ENCODE peak calls at places on chromosomes 13 and 19, in nine cellular contexts. W, Y, H, K, Z, L, O, B and A are unnamed samples. For H3K4me1, the result is how much of the 10 kb centered on the place peaks cover.

GRCh38 chr13:102784501-102784900 is 10.9 kb upstream of the TEX30 start:
- DNase-seq in H (no peak), K (no peak), B (no peak), W (no peak), L (no peak), Y (no peak), Z (no peak), O (no peak), A (no peak)

GRCh38 chr13:42333613-42334328 is 61.8 kb downstream of the AKAP11 start:
- DNase-seq in Z (peak), L (no peak), Y (no peak), O (no peak), B (no peak), H (no peak), W (peak), K (peak), A (no peak)

GRCh38 chr19:45590300-45591003 is 5.8 kb upstream of the OPA3 start:
- DNase-seq in K (no peak), B (no peak), L (no peak), Y (no peak), O (no peak), Z (no peak), H (no peak), W (no peak), A (no peak)

GRCh38 chr13:70108276-70108845 is at the start of gene KLHL1:
- DNase-seq in O (no peak), K (no peak), H (no peak), B (no peak), L (no peak), Z (peak), W (no peak), Y (no peak), A (no peak)

GRCh38 chr13:111908981-111909380 is 158.0 kb upstream of the SOX1 start:
- DNase-seq in H (no peak), K (no peak), Z (no peak), B (no peak), Y (peak), O (no peak), L (no peak), W (no peak), A (peak)

GRCh38 chr19:50569938-50570540 is 1.8 kb upstream of the LRRC4B start:
- DNase-seq in H (no peak), L (no peak), Z (no peak), B (no peak), W (no peak), Y (no peak), K (no peak), O (no peak), A (no peak)

GRCh38 chr13:25686831-25687495 is 315.2 kb downstream of the ATP8A2 start:
- DNase-seq in B (no peak), Y (no peak), O (no peak), K (no peak), W (no peak), L (no peak), H (no peak), Z (no peak), A (no peak)

GRCh38 chr19:2428027-2428690 is 773 bp upstream of the TIMM13 start:
- DNase-seq in O (no peak), H (peak), Y (no peak), W (no peak), L (no peak), Z (peak), B (peak), K (peak), A (peak)

GRCh38 chr13:35471466-35472307 is 4.8 kb downstream of the MAB21L1 start:
- DNase-seq in W (peak), Y (no peak), L (no peak), Z (peak), O (no peak), H (no peak), B (peak), K (peak), A (no peak)

GRCh38 chr13:93169980-93170379 is 56.6 kb upstream of the GPC6 start:
- DNase-seq in L (no peak), O (no peak), W (peak), Y (no peak), H (no peak), B (no peak), K (peak), Z (no peak), A (no peak)

GRCh38 chr13:79018166-79018565 is 359.2 kb upstream of the OBI1 start:
- DNase-seq in W (no peak), O (no peak), H (no peak), Y (no peak), K (no peak), Z (no peak), L (no peak), B (no peak), A (no peak)

GRCh38 chr19:1395194-1396018 is 5.9 kb downstream of the GAMT start:
- DNase-seq in K (no peak), H (no peak), Y (peak), L (no peak), O (no peak), Z (no peak), W (no peak), B (peak), A (no peak)

GRCh38 chr13:112828082-112828699 is 138.4 kb downstream of the ATP11A start:
- DNase-seq in K (no peak), Y (no peak), L (no peak), H (no peak), O (no peak), B (no peak), W (no peak), Z (peak), A (no peak)

GRCh38 chr19:31270897-31271568 is 78.2 kb downstream of the TSHZ3 start:
- DNase-seq in W (no peak), O (no peak), K (peak), Y (no peak), Z (no peak), H (peak), B (no peak), L (no peak), A (peak)

GRCh38 chr13:102452831-102453230 is 51.0 kb upstream of the FGF14 start:
- DNase-seq in Z (no peak), H (no peak), O (no peak), Y (no peak), W (no peak), B (no peak), L (no peak), K (no peak), A (no peak)

GRCh38 chr19:41746593-41747227 is 8.6 kb upstream of the CEACAM6 start:
- DNase-seq in Z (peak), W (peak), B (no peak), O (no peak), H (no peak), Y (no peak), L (no peak), K (peak), A (no peak)

GRCh38 chr19:23971598-23971997 is 56.9 kb downstream of the ZNF726 start:
- DNase-seq in O (no peak), H (no peak), K (no peak), Z (no peak), Y (no peak), L (no peak), B (no peak), W (no peak), A (no peak)

GRCh38 chr19:14061081-14061749 is 661 bp downstream of the PALM3 start:
- DNase-seq in K (peak), H (no peak), Y (no peak), W (peak), L (no peak), O (no peak), Z (no peak), B (no peak), A (no peak)

GRCh38 chr19:10695401-10696398 is 5.5 kb upstream of the QTRT1 start:
- DNase-seq in B (peak), L (peak), H (peak), O (peak), W (peak), K (peak), Y (peak), Z (peak), A (peak)

GRCh38 chr13:56869671-56870070 is 271.0 kb upstream of the PRR20A start:
- DNase-seq in L (no peak), W (no peak), O (no peak), Z (no peak), Y (no peak), K (no peak), B (no peak), H (no peak), A (no peak)

GRCh38 chr19:33125929-33126388 is 6.0 kb upstream of the WDR88 start:
- DNase-seq in Z (peak), H (peak), W (peak), K (peak), Y (no peak), L (peak), O (no peak), B (peak), A (peak)

DNA sequence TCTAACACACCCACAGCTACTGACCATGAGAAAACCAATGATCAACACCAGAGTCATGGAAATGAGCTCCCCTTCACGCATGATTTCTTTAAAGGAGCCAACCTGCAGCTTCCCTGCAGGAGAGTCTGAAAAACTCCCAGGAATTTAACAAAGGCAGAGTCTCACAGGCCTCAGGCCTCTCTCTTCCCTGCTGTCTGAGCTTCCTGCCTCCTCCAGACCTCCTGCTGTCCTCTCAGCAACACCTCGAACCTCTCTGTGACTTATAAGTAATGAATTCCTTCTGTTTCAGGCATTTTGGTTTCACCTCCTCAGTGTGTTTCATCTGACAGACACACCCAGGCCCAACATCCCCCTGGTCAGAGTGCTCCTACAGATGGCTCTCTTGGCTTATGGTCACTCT is 1044.4 kb downstream of the UQCRFS1 start:
- DNase-seq in Z (peak), B (no peak), L (no peak), K (no peak), W (no peak), H (no peak), Y (no peak), O (no peak), A (no peak)
- H3K27ac ChIP-seq in Z (peak), B (no peak), L (no peak), K (peak), W (no peak), H (no peak), Y (no peak), O (no peak), A (no peak)

DNA sequence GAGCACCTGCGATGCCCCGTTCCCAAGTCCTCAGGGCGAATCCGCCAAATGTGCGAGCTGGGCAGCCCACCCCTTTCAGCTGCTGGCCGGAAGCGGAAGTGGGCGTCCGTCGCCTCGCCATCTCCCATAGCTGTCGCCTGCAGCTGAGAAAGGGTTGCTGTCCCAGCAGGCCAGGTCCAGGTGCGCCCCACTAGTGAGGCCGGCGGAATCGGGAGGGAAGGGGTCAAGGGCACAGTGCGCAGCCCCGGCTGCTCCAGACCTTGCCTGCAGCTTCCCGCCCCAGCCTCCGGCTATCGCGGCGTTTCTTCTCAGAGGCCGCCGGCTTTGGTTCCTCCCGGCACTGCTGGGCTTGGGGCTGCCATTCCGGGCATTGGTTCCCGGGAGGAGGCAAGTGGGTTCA is at the start of gene ZNF177:
- DNase-seq in H (no peak), Z (peak), L (no peak), B (no peak), K (peak), O (no peak), W (no peak), Y (no peak), A (no peak)
- H3K4me3 ChIP-seq in H (no peak), Z (peak), L (no peak), B (peak), K (no peak), O (no peak), W (no peak), Y (no peak), A (no peak)

DNA sequence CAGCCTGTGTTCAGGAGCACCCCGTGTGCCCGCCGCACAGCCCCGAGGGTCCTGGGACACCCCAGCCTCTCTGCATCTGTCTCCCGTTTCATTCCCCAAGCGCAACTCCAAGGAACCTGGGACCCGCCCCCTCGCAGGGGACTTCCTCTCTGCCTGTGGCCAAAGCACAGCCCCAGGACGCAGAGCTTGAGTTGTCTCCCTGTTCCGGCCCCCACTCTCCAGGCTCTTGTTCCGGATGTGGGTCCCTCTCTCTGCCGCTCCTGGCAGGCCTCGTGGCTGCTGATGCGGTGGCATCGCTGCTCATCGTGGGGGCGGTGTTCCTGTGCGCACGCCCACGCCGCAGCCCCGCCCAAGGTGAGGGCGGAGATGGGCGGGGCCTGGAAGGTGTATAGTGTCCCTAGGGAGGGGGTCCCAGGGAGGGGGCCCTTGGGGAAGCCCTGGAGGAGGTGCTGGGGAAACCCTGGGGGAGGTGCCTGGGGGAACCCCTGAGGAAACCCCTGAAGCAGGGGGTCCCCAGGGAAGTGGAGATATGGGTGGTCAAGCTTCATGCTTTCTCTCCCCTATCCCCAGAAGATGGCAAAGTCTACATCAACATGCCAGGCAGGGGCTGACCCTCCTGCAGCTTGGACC is 1.3 kb downstream of the HCST start:
- DNase-seq in O (peak), Z (peak), L (peak), K (peak), B (peak), Y (peak), W (peak), H (peak), A (peak)
- H3K4me1 ChIP-seq in O (under half), Z (under half), L (under half), K (under half), B (under half), Y (under half), W (under half), H (under half), A (under half)

GRCh38 chr19:48858984-48859710 is 9.3 kb downstream of the PLEKHA4 start:
- DNase-seq in L (no peak), B (peak), K (no peak), W (no peak), Z (peak), O (peak), Y (peak), H (no peak), A (no peak)
- H3K27ac ChIP-seq in L (no peak), B (no peak), K (no peak), W (no peak), Z (peak), O (peak), Y (no peak), H (no peak), A (no peak)

DNA sequence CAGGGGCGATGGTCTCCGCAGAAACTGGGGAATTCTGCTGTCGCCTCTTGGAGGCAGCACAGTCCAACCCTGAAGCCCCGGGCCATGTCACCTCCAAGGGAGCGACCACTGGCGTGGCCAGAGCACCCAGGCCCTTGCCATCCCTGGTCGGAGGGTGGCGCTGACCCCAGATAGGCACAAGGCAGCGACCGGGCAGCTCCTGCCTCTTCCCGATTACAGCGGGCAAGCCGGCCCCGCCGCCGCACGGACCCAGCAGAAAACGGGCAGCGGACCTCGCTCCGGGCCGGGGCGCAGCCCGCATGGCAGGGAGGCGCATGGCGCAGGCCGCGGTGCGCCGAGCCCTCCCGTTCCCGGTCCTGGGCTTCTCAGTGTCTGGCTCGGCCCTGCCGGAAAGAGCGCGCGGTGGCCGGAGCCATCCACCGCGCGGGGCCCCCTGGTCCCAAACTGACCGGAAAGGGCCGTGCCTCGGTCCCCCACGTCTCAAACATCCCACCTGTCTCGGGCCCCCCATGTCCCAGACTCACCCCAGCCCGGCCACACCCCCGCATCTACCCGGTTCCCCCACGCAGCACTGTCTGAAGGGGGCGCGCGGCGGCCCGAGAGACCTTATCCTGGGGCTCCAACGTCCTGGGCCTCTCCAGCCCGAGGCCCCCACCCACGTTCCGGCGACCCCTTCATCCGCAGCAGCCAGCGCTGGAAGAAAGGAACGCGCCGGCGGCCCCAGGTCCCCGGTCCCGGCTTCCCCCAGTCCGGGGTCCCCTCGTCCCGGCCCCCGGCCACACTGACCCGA is 725 bp downstream of the CERS1 start:
- DNase-seq in H (no peak), K (peak), W (peak), Y (no peak), L (no peak), O (no peak), Z (peak), B (peak), A (no peak)
- H3K4me3 ChIP-seq in H (no peak), K (peak), W (peak), Y (no peak), L (no peak), O (no peak), Z (peak), B (peak), A (peak)

GRCh38 chr19:6062961-6063575 is 47.2 kb downstream of the RFX2 start:
- DNase-seq in Y (peak), O (no peak), W (no peak), K (no peak), Z (no peak), B (no peak), H (peak), L (no peak), A (no peak)

GRCh38 chr19:6064016-6064702 is 46.1 kb downstream of the RFX2 start:
- DNase-seq in Z (no peak), L (no peak), Y (no peak), H (peak), K (no peak), W (no peak), B (no peak), O (no peak), A (no peak)

GRCh38 chr19:6063576-6063961 is 46.7 kb downstream of the RFX2 start:
- DNase-seq in Y (peak), K (no peak), L (no peak), Z (no peak), H (peak), B (no peak), W (no peak), O (no peak), A (no peak)

GRCh38 chr19:6065685-6066365 is 44.5 kb downstream of the RFX2 start:
- DNase-seq in B (no peak), K (no peak), Z (peak), O (peak), H (peak), W (peak), Y (peak), L (no peak), A (no peak)

DNA sequence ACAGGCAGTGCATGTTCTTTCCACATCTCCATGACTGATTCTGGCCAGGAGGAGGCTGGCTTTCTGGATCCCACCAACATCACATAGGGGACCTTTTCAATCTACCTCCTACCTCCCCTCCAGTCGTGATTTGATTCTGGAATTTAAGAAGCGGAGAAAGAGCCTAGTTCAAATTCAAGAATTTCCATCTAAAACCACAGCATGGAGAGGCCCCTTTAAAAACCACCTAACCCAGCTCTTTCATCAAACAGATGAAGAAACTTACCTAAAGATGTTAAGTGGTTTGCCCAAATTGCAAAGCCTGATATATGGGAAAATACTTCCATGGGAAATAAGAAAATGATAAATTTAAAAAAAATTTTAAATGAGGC is 45.6 kb downstream of the RFX2 start:
- DNase-seq in Y (no peak), L (no peak), B (no peak), H (no peak), Z (no peak), W (no peak), O (no peak), K (no peak), A (no peak)
- H3K4me1 ChIP-seq in Y (under half), L (under half), B (under half), H (under half), Z (under half), W (under half), O (under half), K (under half), A (half or more)

GRCh38 chr19:48364564-48365363 is 597 bp downstream of the SYNGR4 start:
- DNase-seq in L (no peak), K (no peak), O (no peak), Y (no peak), W (no peak), B (no peak), Z (no peak), H (peak), A (no peak)

GRCh38 chr19:48365602-48366001 is 1.4 kb downstream of the SYNGR4 start:
- DNase-seq in O (no peak), W (no peak), K (no peak), Z (no peak), Y (no peak), H (peak), B (no peak), L (no peak), A (no peak)

GRCh38 chr19:48370955-48371354 is 6.8 kb downstream of the SYNGR4 start:
- DNase-seq in K (no peak), O (no peak), W (no peak), H (no peak), B (no peak), Y (no peak), L (no peak), Z (no peak), A (no peak)

GRCh38 chr19:48368942-48369341 is 4.8 kb downstream of the SYNGR4 start:
- DNase-seq in H (no peak), K (no peak), W (no peak), O (no peak), L (no peak), Z (no peak), Y (no peak), B (no peak), A (no peak)

DNA sequence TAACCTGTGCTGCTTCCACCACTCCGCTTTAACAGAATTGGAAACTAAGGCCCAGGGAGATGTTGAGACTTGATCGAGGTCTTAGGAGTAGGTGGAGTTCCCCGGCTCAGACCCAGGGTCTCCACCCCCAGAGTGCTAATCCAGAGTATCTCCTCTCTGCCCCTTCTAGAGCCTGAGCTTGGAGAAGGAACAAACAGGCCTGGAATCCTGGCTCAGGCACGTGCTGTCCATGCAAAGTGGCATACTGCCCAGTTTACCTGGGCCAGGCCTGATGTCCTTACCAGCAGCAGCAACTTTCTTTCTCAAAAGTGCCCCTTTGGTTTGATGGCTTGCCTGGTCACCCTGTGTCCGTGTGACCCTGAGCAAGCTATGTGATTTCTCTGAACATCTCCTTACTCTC is 3.7 kb downstream of the SYNGR4 start:
- DNase-seq in O (no peak), W (no peak), B (no peak), K (no peak), H (no peak), L (no peak), Z (no peak), Y (no peak), A (no peak)
- H3K27ac ChIP-seq in O (no peak), W (no peak), B (no peak), K (no peak), H (no peak), L (no peak), Z (no peak), Y (no peak), A (no peak)